ENCODE peak calls at places on chromosomes 6 and 20, in eight cellular contexts. S, J, G, R, H, I, F and X are unnamed samples. For H3K9me3, the result is how much of the 10 kb centered on the place peaks cover.

GRCh38 chr6:15375638-15376290 is 129.9 kb downstream of the JARID2 start:
- DNase-seq in S (no peak), J (no peak), G (no peak), R (no peak), H (no peak), I (no peak), F (no peak), X (no peak)

GRCh38 chr6:47083586-47084047 is 41.5 kb upstream of the ADGRF1 start:
- DNase-seq in S (peak), J (peak), G (peak), R (no peak), H (peak), I (no peak), F (peak), X (no peak)

GRCh38 chr20:13037727-13038126 is 29.0 kb downstream of the SPTLC3 start:
- DNase-seq in S (no peak), J (no peak), G (no peak), R (no peak), H (no peak), I (no peak), F (no peak), X (no peak)

GRCh38 chr6:103983860-103984259 is 875.9 kb downstream of the HACE1 start:
- DNase-seq in S (no peak), J (no peak), G (peak), R (no peak), H (no peak), I (no peak), F (no peak), X (no peak)

GRCh38 chr20:1227121-1227582 is 1.3 kb downstream of the RAD21L1 start:
- DNase-seq in S (no peak), J (no peak), G (no peak), R (no peak), H (no peak), I (no peak), F (no peak), X (no peak)

GRCh38 chr20:38115205-38115604 is 49.9 kb downstream of the TGM2 start:
- DNase-seq in S (no peak), J (no peak), G (no peak), R (no peak), H (no peak), I (no peak), F (no peak), X (no peak)

GRCh38 chr6:11947569-11947968 is 64.5 kb upstream of the HIVEP1 start:
- DNase-seq in S (no peak), J (no peak), G (no peak), R (no peak), H (no peak), I (no peak), F (no peak), X (no peak)

GRCh38 chr6:167550936-167551633 is 226.2 kb downstream of the TTLL2 start:
- DNase-seq in S (peak), J (no peak), G (no peak), R (no peak), H (peak), I (no peak), F (peak), X (no peak)

GRCh38 chr20:10662151-10662550 is 11.6 kb downstream of the JAG1 start:
- DNase-seq in S (no peak), J (no peak), G (no peak), R (no peak), H (no peak), I (no peak), F (no peak), X (no peak)

GRCh38 chr20:61271273-61272221 is 19.5 kb downstream of the CDH4 start:
- DNase-seq in S (no peak), J (no peak), G (no peak), R (no peak), H (no peak), I (no peak), F (no peak), X (no peak)

GRCh38 chr20:1313236-1313964 is 15.5 kb downstream of the SDCBP2 start:
- DNase-seq in S (peak), J (no peak), G (peak), R (no peak), H (peak), I (peak), F (peak), X (peak)

GRCh38 chr20:8901237-8902025 is 167.5 kb upstream of the PLCB4 start:
- DNase-seq in S (no peak), J (peak), G (no peak), R (no peak), H (no peak), I (no peak), F (no peak), X (no peak)

GRCh38 chr20:62639765-62640164 is 2.5 kb upstream of the SLCO4A1 start:
- DNase-seq in S (no peak), J (no peak), G (no peak), R (no peak), H (no peak), I (no peak), F (no peak), X (no peak)

GRCh38 chr6:1820165-1820564 is 210.4 kb downstream of the FOXC1 start:
- DNase-seq in S (no peak), J (no peak), G (no peak), R (no peak), H (no peak), I (no peak), F (no peak), X (no peak)

GRCh38 chr6:40482532-40482931 is 104.6 kb downstream of the LRFN2 start:
- DNase-seq in S (no peak), J (no peak), G (no peak), R (no peak), H (no peak), I (no peak), F (no peak), X (no peak)

GRCh38 chr20:34516874-34517542 is 786 bp downstream of the DYNLRB1 start:
- DNase-seq in S (peak), J (no peak), G (peak), R (no peak), H (peak), I (no peak), F (peak), X (peak)

GRCh38 chr20:59829415-59830106 is 103.9 kb downstream of the SYCP2 start:
- DNase-seq in S (peak), J (no peak), G (no peak), R (no peak), H (no peak), I (no peak), F (peak), X (no peak)

GRCh38 chr6:155388546-155388945 is 67.1 kb downstream of the NOX3 start:
- DNase-seq in S (no peak), J (no peak), G (no peak), R (no peak), H (no peak), I (no peak), F (no peak), X (no peak)

GRCh38 chr6:1263850-1264377 is 48.0 kb upstream of the FOXQ1 start:
- DNase-seq in S (no peak), J (no peak), G (no peak), R (no peak), H (no peak), I (no peak), F (no peak), X (no peak)

GRCh38 chr20:62816031-62816878 is 595 bp upstream of the COL9A3 start:
- DNase-seq in S (no peak), J (no peak), G (no peak), R (no peak), H (no peak), I (no peak), F (no peak), X (no peak)

GRCh38 chr6:164039954-164040375 is 625.4 kb downstream of the QKI start:
- DNase-seq in S (peak), J (no peak), G (no peak), R (no peak), H (peak), I (no peak), F (peak), X (no peak)

GRCh38 chr6:110816110-110816409 is 791 bp upstream of the CDK19 start:
- DNase-seq in S (no peak), J (no peak), G (no peak), R (no peak), H (no peak), I (no peak), F (no peak), X (no peak)

GRCh38 chr6:35733633-35734032 is 3.2 kb upstream of the ARMC12 start:
- DNase-seq in S (no peak), J (no peak), G (no peak), R (no peak), H (no peak), I (no peak), F (no peak), X (no peak)

GRCh38 chr6:108650325-108650724 is 89.6 kb downstream of the FOXO3 start:
- DNase-seq in S (no peak), J (no peak), G (no peak), R (no peak), H (no peak), I (no peak), F (no peak), X (no peak)

GRCh38 chr6:2797564-2798014 is 32.4 kb downstream of the WRNIP1 start:
- DNase-seq in S (peak), J (no peak), G (no peak), R (no peak), H (no peak), I (no peak), F (no peak), X (no peak)

GRCh38 chr6:5759571-5759970 is 247.2 kb downstream of the NRN1 start:
- DNase-seq in S (no peak), J (no peak), G (no peak), R (no peak), H (no peak), I (no peak), F (no peak), X (no peak)

GRCh38 chr6:75244063-75244575 is 518 bp upstream of the COX7A2 start:
- DNase-seq in S (no peak), J (no peak), G (no peak), R (no peak), H (no peak), I (no peak), F (peak), X (no peak)

GRCh38 chr6:142744836-142745235 is 200.1 kb downstream of the HIVEP2 start:
- DNase-seq in S (no peak), J (no peak), G (no peak), R (no peak), H (no peak), I (no peak), F (no peak), X (no peak)

GRCh38 chr20:59945175-59945574 is 5.0 kb downstream of the FAM217B start:
- DNase-seq in S (no peak), J (no peak), G (no peak), R (no peak), H (no peak), I (no peak), F (no peak), X (no peak)

GRCh38 chr6:84263557-84263956 is 36.1 kb upstream of the CEP162 start:
- DNase-seq in S (no peak), J (no peak), G (no peak), R (no peak), H (no peak), I (peak), F (no peak), X (no peak)

GRCh38 chr20:5448449-5449118 is 131.8 kb upstream of the PROKR2 start:
- DNase-seq in S (peak), J (no peak), G (peak), R (no peak), H (peak), I (peak), F (peak), X (peak)

GRCh38 chr6:121651420-121651819 is 216.0 kb downstream of the GJA1 start:
- DNase-seq in S (no peak), J (no peak), G (no peak), R (no peak), H (no peak), I (no peak), F (no peak), X (no peak)

GRCh38 chr6:39009476-39009875 is 39.1 kb upstream of the GLP1R start:
- DNase-seq in S (no peak), J (no peak), G (no peak), R (no peak), H (no peak), I (no peak), F (no peak), X (no peak)

GRCh38 chr6:15171026-15171425 is 74.8 kb upstream of the JARID2 start:
- DNase-seq in S (no peak), J (no peak), G (no peak), R (peak), H (no peak), I (no peak), F (no peak), X (no peak)

GRCh38 chr6:148650941-148651540 is 95.8 kb upstream of the UST start:
- DNase-seq in S (no peak), J (no peak), G (no peak), R (no peak), H (no peak), I (no peak), F (no peak), X (no peak)

GRCh38 chr6:148653138-148653776 is 93.6 kb upstream of the UST start:
- DNase-seq in S (no peak), J (no peak), G (no peak), R (no peak), H (no peak), I (no peak), F (no peak), X (no peak)

GRCh38 chr6:148648754-148649453 is 97.9 kb upstream of the UST start:
- DNase-seq in S (no peak), J (no peak), G (no peak), R (no peak), H (no peak), I (no peak), F (no peak), X (no peak)

GRCh38 chr6:148649454-148649963 is 97.3 kb upstream of the UST start:
- DNase-seq in S (no peak), J (no peak), G (no peak), R (no peak), H (no peak), I (no peak), F (no peak), X (no peak)
- H3K9me3 ChIP-seq in S (under half), J (under half), G (under half), R (under half), H (under half), I (under half), F (under half), X (under half)

GRCh38 chr6:30871592-30872183 is 12.6 kb upstream of the DDR1 start:
- DNase-seq in S (no peak), J (no peak), G (no peak), R (no peak), H (no peak), I (no peak), F (no peak), X (no peak)
- H3K9me3 ChIP-seq in S (under half), J (under half), G (under half), R (under half), H (under half), I (under half), F (under half), X (under half)

DNA sequence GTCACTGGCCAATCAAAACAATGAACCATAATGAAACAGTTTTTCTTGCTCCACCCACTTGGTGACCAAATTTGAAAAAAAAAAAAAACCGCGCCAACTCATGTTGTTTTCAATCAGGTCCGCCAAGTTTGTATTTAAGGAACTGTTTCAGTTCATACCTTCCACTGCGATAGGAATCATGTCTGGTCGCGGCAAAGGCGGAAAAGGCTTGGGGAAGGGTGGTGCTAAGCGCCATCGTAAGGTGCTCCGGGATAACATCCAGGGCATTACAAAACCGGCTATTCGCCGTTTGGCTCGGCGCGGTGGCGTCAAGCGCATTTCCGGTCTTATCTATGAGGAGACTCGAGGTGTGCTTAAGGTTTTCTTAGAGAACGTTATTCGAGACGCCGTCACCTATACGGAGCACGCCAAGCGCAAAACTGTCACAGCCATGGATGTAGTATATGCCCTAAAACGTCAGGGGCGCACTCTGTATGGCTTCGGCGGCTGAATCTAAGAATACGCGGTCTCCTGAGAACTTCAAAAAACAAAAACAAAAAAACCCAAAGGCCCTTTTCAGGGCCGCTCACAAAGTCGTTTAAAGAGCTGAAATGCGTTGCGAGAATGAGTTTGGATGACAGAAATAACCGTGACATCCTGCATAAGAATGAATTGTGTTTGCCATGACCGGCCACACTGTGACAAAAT is 16.7 kb downstream of the HFE start:
- DNase-seq in S (peak), J (peak), G (peak), R (peak), H (peak), I (peak), F (peak), X (peak)
- H3K9me3 ChIP-seq in S (under half), J (under half), G (under half), R (under half), H (under half), I (under half), F (under half), X (under half)

GRCh38 chr20:46933150-46933549 is 38.5 kb downstream of the EYA2 start:
- DNase-seq in S (no peak), J (no peak), G (no peak), R (no peak), H (no peak), I (no peak), F (no peak), X (no peak)
- H3K9me3 ChIP-seq in S (under half), J (under half), G (under half), R (under half), H (under half), I (under half), F (under half), X (under half)

GRCh38 chr6:169903122-169903521 is 151.7 kb downstream of the ERMARD start:
- DNase-seq in S (no peak), J (no peak), G (no peak), R (no peak), H (no peak), I (no peak), F (no peak), X (no peak)
- H3K9me3 ChIP-seq in S (under half), J (under half), G (under half), R (under half), H (under half), I (under half), F (under half), X (under half)

GRCh38 chr6:22784611-22785010 is 215.2 kb downstream of the HDGFL1 start:
- DNase-seq in S (no peak), J (no peak), G (no peak), R (no peak), H (no peak), I (no peak), F (no peak), X (no peak)
- H3K9me3 ChIP-seq in S (under half), J (under half), G (under half), R (under half), H (under half), I (under half), F (under half), X (under half)

DNA sequence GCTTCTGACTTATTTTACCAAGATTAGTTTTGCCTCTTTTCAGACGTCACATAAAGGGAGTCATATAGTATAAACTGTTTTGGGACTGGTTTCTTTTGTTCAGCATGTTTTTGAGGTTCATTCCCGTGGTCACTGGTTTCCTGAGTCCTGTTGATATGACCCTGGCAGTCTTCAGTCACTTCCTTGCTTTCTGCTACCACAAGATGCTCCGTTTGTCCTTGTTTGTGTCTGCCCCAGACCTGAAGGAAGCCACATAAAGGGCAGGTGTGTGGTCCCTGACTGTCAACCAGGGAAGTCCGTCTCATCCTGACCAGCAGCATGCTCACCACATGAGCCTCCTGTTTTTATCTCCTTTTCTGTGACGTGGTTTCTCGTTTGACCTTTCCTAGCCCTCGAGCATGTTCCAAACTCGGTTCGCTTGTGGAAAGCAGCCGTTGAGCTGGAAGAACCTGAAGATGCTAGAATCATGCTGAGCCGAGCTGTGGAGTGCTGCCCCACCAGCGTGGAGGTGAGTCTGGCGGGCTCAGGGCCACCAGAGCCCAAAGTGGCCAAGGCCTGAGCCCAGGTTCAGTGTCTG is 26.1 kb upstream of the C20orf204 start:
- DNase-seq in S (no peak), J (no peak), G (no peak), R (no peak), H (no peak), I (no peak), F (no peak), X (no peak)
- H3K9me3 ChIP-seq in S (under half), J (under half), G (under half), R (under half), H (under half), I (under half), F (under half), X (under half)

DNA sequence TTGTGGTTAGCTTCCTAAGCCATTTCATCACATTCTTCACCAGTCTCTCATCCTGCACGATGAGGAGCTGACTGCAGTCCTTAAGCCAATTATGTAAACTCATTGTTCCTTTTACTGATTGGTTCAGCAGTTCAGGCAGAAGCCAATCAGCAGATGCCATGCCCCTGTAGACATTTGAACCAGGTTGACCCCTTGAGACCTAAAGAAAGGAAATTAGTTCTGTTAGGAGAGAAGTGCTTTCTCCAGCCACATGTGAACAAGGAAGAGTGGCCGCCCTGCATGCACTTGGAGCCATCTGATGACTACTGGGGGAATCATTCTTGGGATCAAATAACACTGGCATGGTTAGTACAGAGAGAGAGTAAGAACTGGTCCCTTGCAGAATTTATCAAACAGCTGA is 535.2 kb upstream of the ID4 start:
- DNase-seq in S (no peak), J (no peak), G (no peak), R (no peak), H (no peak), I (no peak), F (no peak), X (no peak)
- H3K9me3 ChIP-seq in S (under half), J (under half), G (under half), R (under half), H (under half), I (under half), F (under half), X (under half)

GRCh38 chr6:20188630-20189075 is 23.6 kb downstream of the MBOAT1 start:
- DNase-seq in S (no peak), J (no peak), G (no peak), R (no peak), H (no peak), I (no peak), F (no peak), X (no peak)

GRCh38 chr6:20198156-20198555 is 14.1 kb downstream of the MBOAT1 start:
- DNase-seq in S (no peak), J (no peak), G (no peak), R (no peak), H (no peak), I (no peak), F (no peak), X (no peak)

GRCh38 chr6:20191951-20192350 is 20.3 kb downstream of the MBOAT1 start:
- DNase-seq in S (no peak), J (no peak), G (no peak), R (no peak), H (no peak), I (no peak), F (no peak), X (no peak)

GRCh38 chr6:20197251-20197650 is 15.0 kb downstream of the MBOAT1 start:
- DNase-seq in S (no peak), J (no peak), G (no peak), R (no peak), H (no peak), I (no peak), F (no peak), X (no peak)

DNA sequence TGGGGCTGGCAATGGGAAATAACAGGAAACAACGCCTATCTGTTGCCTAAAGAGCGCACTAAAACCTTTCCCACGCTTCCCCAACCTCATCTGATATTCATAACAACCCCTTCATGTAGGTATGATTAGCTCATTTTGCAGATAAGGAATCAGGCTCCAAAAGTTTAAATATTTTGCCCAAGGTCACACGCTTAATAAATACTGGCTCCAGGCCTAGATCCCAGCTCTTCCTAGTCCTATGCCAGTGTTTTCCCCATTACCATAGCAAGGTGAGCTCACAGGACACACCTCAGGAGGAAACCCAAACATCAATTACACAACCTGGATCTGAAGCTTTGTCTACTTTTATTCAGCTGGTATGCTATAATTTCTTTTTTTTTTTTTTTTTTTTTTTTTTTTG is 19.6 kb downstream of the MBOAT1 start:
- DNase-seq in S (no peak), J (no peak), G (no peak), R (no peak), H (no peak), I (no peak), F (peak), X (no peak)
- H3K9me3 ChIP-seq in S (under half), J (under half), G (under half), R (under half), H (under half), I (under half), F (under half), X (under half)